ENCODE peak calls at places on chromosomes 3 and 15, in five cellular contexts. One of them, this sample, is unnamed.

GRCh38 chr3:14312375-14312774 is 90.0 kb upstream of the SLC6A6 start:
- DNase-seq in left cardiac atrium: no peak
- DNase-seq in Kasumi-1: no peak
- DNase-seq in HepG2: no peak
- DNase-seq in activated CD4-positive, CD25-positive, alpha-beta regulatory T cell: no peak
- DNase-seq in this sample: no peak

GRCh38 chr15:71203573-71204444 is 88.5 kb downstream of the THSD4 start:
- DNase-seq in left cardiac atrium: no peak
- DNase-seq in Kasumi-1: no peak
- DNase-seq in HepG2: no peak
- DNase-seq in activated CD4-positive, CD25-positive, alpha-beta regulatory T cell: no peak
- DNase-seq in this sample: no peak

GRCh38 chr15:74345051-74345450 is 22.4 kb downstream of the CYP11A1 start:
- DNase-seq in left cardiac atrium: no peak
- DNase-seq in Kasumi-1: no peak
- DNase-seq in HepG2: no peak
- DNase-seq in activated CD4-positive, CD25-positive, alpha-beta regulatory T cell: no peak
- DNase-seq in this sample: no peak

GRCh38 chr15:40941528-40942336 is 11.5 kb upstream of the CHAC1 start:
- DNase-seq in left cardiac atrium: peak
- DNase-seq in Kasumi-1: peak
- DNase-seq in HepG2: peak
- DNase-seq in activated CD4-positive, CD25-positive, alpha-beta regulatory T cell: peak
- DNase-seq in this sample: peak

GRCh38 chr3:10757021-10757820 is 58.8 kb upstream of the SLC6A11 start:
- DNase-seq in left cardiac atrium: no peak
- DNase-seq in Kasumi-1: no peak
- DNase-seq in HepG2: no peak
- DNase-seq in activated CD4-positive, CD25-positive, alpha-beta regulatory T cell: no peak
- DNase-seq in this sample: no peak

GRCh38 chr15:70569139-70569717 is 194.1 kb downstream of the UACA start:
- DNase-seq in left cardiac atrium: no peak
- DNase-seq in Kasumi-1: peak
- DNase-seq in HepG2: peak
- DNase-seq in activated CD4-positive, CD25-positive, alpha-beta regulatory T cell: no peak
- DNase-seq in this sample: peak

GRCh38 chr3:188697127-188697526 is 474.6 kb upstream of the TPRG1 start:
- DNase-seq in left cardiac atrium: no peak
- DNase-seq in Kasumi-1: no peak
- DNase-seq in HepG2: no peak
- DNase-seq in activated CD4-positive, CD25-positive, alpha-beta regulatory T cell: no peak
- DNase-seq in this sample: no peak

GRCh38 chr3:170907519-170908234 is 760 bp downstream of the EIF5A2 start:
- DNase-seq in left cardiac atrium: no peak
- DNase-seq in Kasumi-1: no peak
- DNase-seq in HepG2: peak
- DNase-seq in activated CD4-positive, CD25-positive, alpha-beta regulatory T cell: peak
- DNase-seq in this sample: peak

GRCh38 chr3:46699846-46700523 is 1.2 kb upstream of the TMIE start:
- DNase-seq in left cardiac atrium: peak
- DNase-seq in Kasumi-1: peak
- DNase-seq in HepG2: no peak
- DNase-seq in activated CD4-positive, CD25-positive, alpha-beta regulatory T cell: no peak
- DNase-seq in this sample: peak

This sample was measured in OCI-M1.